ENCODE peak calls at places on chromosomes 4 and X, in nine cellular contexts. One of them, this sample, is unnamed.

GRCh38 chr4:140189846-140190245 is 35.9 kb upstream of the MAML3 start:
- DNase-seq in GM12878: no peak
- DNase-seq in tibial nerve: no peak
- DNase-seq in A549: no peak
- DNase-seq in HepG2: no peak
- DNase-seq in ovary: no peak
- DNase-seq in transverse colon: no peak
- DNase-seq in suprapubic skin: no peak
- DNase-seq in sigmoid colon: no peak
- DNase-seq in this sample: no peak

GRCh38 chr4:184237612-184238011 is 19.9 kb upstream of the ENPP6 start:
- DNase-seq in GM12878: no peak
- DNase-seq in tibial nerve: no peak
- DNase-seq in A549: no peak
- DNase-seq in HepG2: no peak
- DNase-seq in ovary: no peak
- DNase-seq in transverse colon: no peak
- DNase-seq in suprapubic skin: no peak
- DNase-seq in sigmoid colon: no peak
- DNase-seq in this sample: no peak

GRCh38 chr4:44210750-44211149 is 237.9 kb downstream of the KCTD8 start:
- DNase-seq in GM12878: no peak
- DNase-seq in tibial nerve: no peak
- DNase-seq in A549: no peak
- DNase-seq in HepG2: no peak
- DNase-seq in ovary: no peak
- DNase-seq in transverse colon: no peak
- DNase-seq in suprapubic skin: no peak
- DNase-seq in sigmoid colon: no peak
- DNase-seq in this sample: no peak

GRCh38 chr4:42410446-42410845 is 13.2 kb downstream of the SHISA3 start:
- DNase-seq in GM12878: no peak
- DNase-seq in tibial nerve: no peak
- DNase-seq in A549: no peak
- DNase-seq in HepG2: no peak
- DNase-seq in ovary: no peak
- DNase-seq in transverse colon: no peak
- DNase-seq in suprapubic skin: no peak
- DNase-seq in sigmoid colon: no peak
- DNase-seq in this sample: no peak

GRCh38 chr4:137359691-137360315 is 172.5 kb downstream of the PCDH18 start:
- DNase-seq in GM12878: no peak
- DNase-seq in tibial nerve: no peak
- DNase-seq in A549: no peak
- DNase-seq in HepG2: no peak
- DNase-seq in ovary: no peak
- DNase-seq in transverse colon: no peak
- DNase-seq in suprapubic skin: no peak
- DNase-seq in sigmoid colon: no peak
- DNase-seq in this sample: no peak

GRCh38 chr4:106892786-106893185 is 143.3 kb downstream of the DKK2 start:
- DNase-seq in GM12878: no peak
- DNase-seq in tibial nerve: no peak
- DNase-seq in A549: no peak
- DNase-seq in HepG2: no peak
- DNase-seq in ovary: no peak
- DNase-seq in transverse colon: no peak
- DNase-seq in suprapubic skin: no peak
- DNase-seq in sigmoid colon: no peak
- DNase-seq in this sample: no peak

GRCh38 chr4:150342945-150343344 is 239.0 kb upstream of the MAB21L2 start:
- DNase-seq in GM12878: no peak
- DNase-seq in tibial nerve: no peak
- DNase-seq in A549: no peak
- DNase-seq in HepG2: no peak
- DNase-seq in ovary: no peak
- DNase-seq in transverse colon: no peak
- DNase-seq in suprapubic skin: no peak
- DNase-seq in sigmoid colon: peak
- DNase-seq in this sample: no peak

GRCh38 chrX:11215191-11215921 is 77.9 kb upstream of the AMELX start:
- DNase-seq in GM12878: no peak
- DNase-seq in tibial nerve: no peak
- DNase-seq in A549: no peak
- DNase-seq in HepG2: no peak
- DNase-seq in ovary: no peak
- DNase-seq in transverse colon: no peak
- DNase-seq in suprapubic skin: no peak
- DNase-seq in sigmoid colon: no peak
- DNase-seq in this sample: peak

GRCh38 chr4:94758141-94758699 is 465 bp downstream of the BMPR1B start:
- DNase-seq in GM12878: no peak
- DNase-seq in tibial nerve: peak
- DNase-seq in A549: no peak
- DNase-seq in HepG2: no peak
- DNase-seq in ovary: peak
- DNase-seq in transverse colon: peak
- DNase-seq in suprapubic skin: no peak
- DNase-seq in sigmoid colon: peak
- DNase-seq in this sample: peak
- TF ChIP-seq EP300 in GM12878: no peak
- TF ChIP-seq EP300 in tibial nerve: peak
- TF ChIP-seq EP300 in A549: no peak
- TF ChIP-seq EP300 in HepG2: no peak
- TF ChIP-seq EP300 in ovary: no peak
- TF ChIP-seq EP300 in transverse colon: no peak
- TF ChIP-seq EP300 in suprapubic skin: no peak
- TF ChIP-seq EP300 in sigmoid colon: no peak
- TF ChIP-seq EP300 in this sample: no peak

GRCh38 chr4:4427478-4427870 is 40.6 kb downstream of the NSG1 start:
- DNase-seq in GM12878: no peak
- DNase-seq in tibial nerve: no peak
- DNase-seq in A549: no peak
- DNase-seq in HepG2: no peak
- DNase-seq in ovary: no peak
- DNase-seq in transverse colon: no peak
- DNase-seq in suprapubic skin: no peak
- DNase-seq in sigmoid colon: no peak
- DNase-seq in this sample: no peak
- TF ChIP-seq EP300 in GM12878: no peak
- TF ChIP-seq EP300 in tibial nerve: no peak
- TF ChIP-seq EP300 in A549: no peak
- TF ChIP-seq EP300 in HepG2: no peak
- TF ChIP-seq EP300 in ovary: no peak
- TF ChIP-seq EP300 in transverse colon: no peak
- TF ChIP-seq EP300 in suprapubic skin: no peak
- TF ChIP-seq EP300 in sigmoid colon: no peak
- TF ChIP-seq EP300 in this sample: no peak

DNA sequence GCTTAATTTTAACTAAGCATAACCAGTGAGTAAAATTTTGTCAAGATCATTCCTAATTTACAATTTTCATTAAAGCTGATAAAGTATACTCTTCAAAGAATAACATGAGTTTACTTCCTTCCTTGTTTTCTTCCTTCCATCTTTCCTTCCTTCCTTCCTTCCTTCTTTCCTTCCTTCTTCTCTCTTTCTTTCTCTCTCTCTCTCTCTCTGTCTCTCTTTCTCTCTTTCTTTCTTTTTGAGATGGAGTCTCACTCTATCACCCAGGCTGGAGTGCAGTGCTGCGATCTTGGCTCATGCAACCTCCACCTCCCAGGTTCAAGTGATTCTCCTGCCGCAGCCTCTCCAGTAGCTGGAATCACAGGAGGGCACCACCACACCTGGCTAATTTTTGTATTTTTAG is 42.7 kb upstream of the PTPN13 start:
- DNase-seq in GM12878: no peak
- DNase-seq in tibial nerve: no peak
- DNase-seq in A549: no peak
- DNase-seq in HepG2: no peak
- DNase-seq in ovary: no peak
- DNase-seq in transverse colon: no peak
- DNase-seq in suprapubic skin: no peak
- DNase-seq in sigmoid colon: no peak
- DNase-seq in this sample: no peak
- TF ChIP-seq EP300 in GM12878: no peak
- TF ChIP-seq EP300 in tibial nerve: no peak
- TF ChIP-seq EP300 in A549: no peak
- TF ChIP-seq EP300 in HepG2: no peak
- TF ChIP-seq EP300 in ovary: no peak
- TF ChIP-seq EP300 in transverse colon: no peak
- TF ChIP-seq EP300 in suprapubic skin: no peak
- TF ChIP-seq EP300 in sigmoid colon: no peak
- TF ChIP-seq EP300 in this sample: no peak

DNA sequence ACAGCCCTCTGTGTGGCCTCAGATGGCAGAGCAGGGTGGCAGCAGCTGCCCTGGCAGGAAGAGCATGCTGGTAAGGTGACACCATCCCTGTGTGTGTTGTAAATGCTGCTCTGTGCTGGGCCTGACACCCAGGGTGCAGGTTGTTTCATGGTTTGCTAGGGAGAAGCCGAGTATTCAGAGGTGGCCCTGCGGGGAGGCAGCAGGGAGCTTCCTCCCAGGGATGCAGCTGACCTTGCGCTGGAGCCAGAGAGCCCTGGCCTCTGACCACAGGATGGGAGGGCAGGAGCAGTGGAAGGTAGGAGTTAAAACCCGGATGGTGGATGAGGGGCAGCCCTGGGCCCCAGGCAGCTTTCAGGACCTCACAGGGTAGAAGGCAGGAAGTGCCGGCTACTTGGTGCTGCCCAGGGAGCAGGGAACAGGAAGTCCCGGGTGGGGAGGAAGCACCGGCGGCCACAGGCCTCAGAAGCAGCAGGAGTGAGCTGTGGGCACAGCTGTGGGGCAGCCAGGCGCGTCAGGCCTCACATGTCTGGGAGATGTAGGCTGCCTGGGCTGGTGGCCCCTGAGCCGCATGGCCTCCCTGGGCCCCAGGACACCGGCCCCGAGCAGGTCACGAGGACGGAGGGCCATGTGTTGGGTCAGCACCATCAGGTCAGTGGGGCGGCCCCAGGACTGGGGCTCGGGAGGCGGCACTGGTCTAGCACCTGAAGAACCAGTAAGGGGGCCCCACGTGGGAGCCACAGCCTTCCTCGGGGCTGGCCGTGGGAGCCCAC is 19.1 kb downstream of the SH3BP2 start:
- DNase-seq in GM12878: peak
- DNase-seq in tibial nerve: peak
- DNase-seq in A549: no peak
- DNase-seq in HepG2: peak
- DNase-seq in ovary: peak
- DNase-seq in transverse colon: peak
- DNase-seq in suprapubic skin: peak
- DNase-seq in sigmoid colon: peak
- DNase-seq in this sample: peak
- TF ChIP-seq EP300 in GM12878: peak
- TF ChIP-seq EP300 in tibial nerve: peak
- TF ChIP-seq EP300 in A549: no peak
- TF ChIP-seq EP300 in HepG2: no peak
- TF ChIP-seq EP300 in ovary: no peak
- TF ChIP-seq EP300 in transverse colon: no peak
- TF ChIP-seq EP300 in suprapubic skin: no peak
- TF ChIP-seq EP300 in sigmoid colon: no peak
- TF ChIP-seq EP300 in this sample: no peak

DNA sequence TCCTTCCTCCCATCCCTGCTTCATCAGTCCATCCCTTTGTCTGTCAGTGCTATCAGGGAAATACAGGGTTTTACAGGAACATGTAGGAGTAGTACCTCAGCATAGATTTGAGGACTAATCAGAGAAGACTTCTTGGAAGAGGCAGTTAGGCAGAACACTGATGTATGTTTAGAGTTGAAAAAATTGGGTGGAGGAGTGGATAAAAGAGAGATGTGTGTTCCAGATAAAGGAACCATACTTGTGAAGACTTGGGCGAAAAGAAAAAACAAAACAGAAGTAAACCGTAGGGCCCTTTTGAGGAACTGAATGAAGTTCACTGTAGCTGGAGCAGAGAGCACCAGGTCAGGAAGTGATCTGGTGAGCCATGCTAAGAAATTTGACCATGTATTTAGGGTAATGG is 32.2 kb downstream of the AFF1 start:
- DNase-seq in GM12878: no peak
- DNase-seq in tibial nerve: no peak
- DNase-seq in A549: no peak
- DNase-seq in HepG2: no peak
- DNase-seq in ovary: no peak
- DNase-seq in transverse colon: no peak
- DNase-seq in suprapubic skin: no peak
- DNase-seq in sigmoid colon: no peak
- DNase-seq in this sample: no peak
- TF ChIP-seq EP300 in GM12878: no peak
- TF ChIP-seq EP300 in tibial nerve: no peak
- TF ChIP-seq EP300 in A549: no peak
- TF ChIP-seq EP300 in HepG2: no peak
- TF ChIP-seq EP300 in ovary: no peak
- TF ChIP-seq EP300 in transverse colon: no peak
- TF ChIP-seq EP300 in suprapubic skin: no peak
- TF ChIP-seq EP300 in sigmoid colon: no peak
- TF ChIP-seq EP300 in this sample: no peak

DNA sequence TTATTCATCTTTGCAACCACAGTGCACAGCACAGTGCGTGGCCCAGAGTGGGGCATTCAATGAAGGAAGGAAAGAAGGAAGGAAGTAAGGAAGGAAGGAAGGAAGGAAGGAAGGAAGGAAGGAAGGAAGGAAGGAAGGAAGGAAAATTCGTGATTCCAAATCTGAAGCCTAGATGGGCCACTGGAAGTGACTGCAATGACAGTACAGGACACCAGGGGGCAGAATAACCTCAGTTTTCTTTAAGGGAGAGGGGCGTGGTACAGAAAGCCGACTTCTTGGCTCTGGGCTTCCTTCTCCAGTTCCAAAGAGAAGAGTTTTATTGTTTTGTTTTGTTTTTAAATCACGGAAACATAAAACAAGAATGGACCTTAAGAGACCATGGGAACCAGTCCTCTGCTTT is 47.8 kb downstream of the APLN start:
- DNase-seq in GM12878: peak
- DNase-seq in tibial nerve: peak
- DNase-seq in A549: peak
- DNase-seq in HepG2: peak
- DNase-seq in ovary: peak
- DNase-seq in transverse colon: peak
- DNase-seq in suprapubic skin: no peak
- DNase-seq in sigmoid colon: peak
- DNase-seq in this sample: peak
- TF ChIP-seq EP300 in GM12878: no peak
- TF ChIP-seq EP300 in tibial nerve: no peak
- TF ChIP-seq EP300 in A549: no peak
- TF ChIP-seq EP300 in HepG2: no peak
- TF ChIP-seq EP300 in ovary: no peak
- TF ChIP-seq EP300 in transverse colon: no peak
- TF ChIP-seq EP300 in suprapubic skin: no peak
- TF ChIP-seq EP300 in sigmoid colon: no peak
- TF ChIP-seq EP300 in this sample: no peak

This sample was measured in upper lobe of left lung.